ENCODE peak calls at places on chromosomes 3 and 15, in ten cellular contexts. V is M059J; A is fibroblast of lung; W is AG08395; Y is stimulated activated CD4-positive, alpha-beta T cell treated with anti-CD3 and anti-CD28 coated beads, Interleukin-4, amount 100 ng/mL, for 1 hour; B is head of caudate nucleus; L is T1000; R is left ventricle myocardium inferior; S is NCI-H2029 treated with DMSO at 0.1 percent for 48 hours; M is body of pancreas. X is an unnamed sample.

GRCh38 chr3:5384557-5384956 is 197.1 kb downstream of the EDEM1 start:
- DNase-seq in V (no peak), A (no peak), W (no peak), Y (no peak), B (no peak), L (no peak), R (no peak), S (no peak), M (no peak), X (no peak)

GRCh38 chr15:58985443-58985842 is 2.0 kb upstream of the RNF111 start:
- DNase-seq in V (no peak), A (no peak), W (peak), Y (no peak), B (no peak), L (no peak), R (peak), S (no peak), M (peak), X (no peak)

GRCh38 chr3:136899622-136900158 is 37.7 kb downstream of the NCK1 start:
- DNase-seq in V (peak), A (peak), W (no peak), Y (no peak), B (no peak), L (no peak), R (no peak), S (no peak), M (no peak), X (no peak)

GRCh38 chr3:69236808-69237707 is 114.7 kb upstream of the LMOD3 start:
- DNase-seq in V (no peak), A (no peak), W (no peak), Y (no peak), B (no peak), L (no peak), R (no peak), S (no peak), M (no peak), X (no peak)

GRCh38 chr3:46692566-46692983 is 904 bp downstream of the ALS2CL start:
- DNase-seq in V (peak), A (peak), W (no peak), Y (no peak), B (no peak), L (no peak), R (no peak), S (no peak), M (peak), X (peak)

GRCh38 chr3:46571684-46572083 is 5.6 kb upstream of the LRRC2 start:
- DNase-seq in V (no peak), A (no peak), W (no peak), Y (no peak), B (no peak), L (no peak), R (no peak), S (no peak), M (no peak), X (no peak)

GRCh38 chr3:126781889-126782491 is 78.0 kb downstream of the CHCHD6 start:
- DNase-seq in V (peak), A (peak), W (peak), Y (no peak), B (peak), L (no peak), R (no peak), S (no peak), M (no peak), X (no peak)

GRCh38 chr3:186132487-186132886 is 23.6 kb upstream of the ETV5 start:
- DNase-seq in V (no peak), A (no peak), W (no peak), Y (no peak), B (no peak), L (no peak), R (no peak), S (no peak), M (no peak), X (no peak)

GRCh38 chr3:146180376-146180775 is 19.4 kb upstream of the PLOD2 start:
- DNase-seq in V (no peak), A (no peak), W (no peak), Y (no peak), B (no peak), L (no peak), R (no peak), S (no peak), M (no peak), X (no peak)

GRCh38 chr3:195154793-195155535 is 116.0 kb downstream of the XXYLT1 start:
- DNase-seq in V (peak), A (peak), W (peak), Y (no peak), B (peak), L (peak), R (peak), S (peak), M (peak), X (no peak)

GRCh38 chr15:71279757-71280141 is 164.5 kb downstream of the THSD4 start:
- DNase-seq in V (no peak), A (no peak), W (no peak), Y (no peak), B (no peak), L (no peak), R (no peak), S (no peak), M (peak), X (no peak)

GRCh38 chr3:179149239-179149887 is 1.2 kb downstream of the PIK3CA start:
- DNase-seq in V (peak), A (peak), W (peak), Y (peak), B (peak), L (peak), R (no peak), S (peak), M (peak), X (peak)

GRCh38 chr3:127337911-127338531 is 50.2 kb upstream of the PRR20G start:
- DNase-seq in V (no peak), A (no peak), W (no peak), Y (no peak), B (peak), L (no peak), R (no peak), S (no peak), M (no peak), X (no peak)

GRCh38 chr3:100932491-100932890 is 60.7 kb downstream of the ABI3BP start:
- DNase-seq in V (no peak), A (peak), W (no peak), Y (no peak), B (no peak), L (no peak), R (no peak), S (no peak), M (no peak), X (no peak)

GRCh38 chr15:100733786-100734185 is 131.4 kb downstream of the ASB7 start:
- DNase-seq in V (peak), A (peak), W (peak), Y (no peak), B (no peak), L (no peak), R (no peak), S (no peak), M (no peak), X (no peak)

GRCh38 chr15:33031324-33031736 is 163.2 kb downstream of the FMN1 start:
- DNase-seq in V (peak), A (peak), W (peak), Y (no peak), B (no peak), L (no peak), R (no peak), S (no peak), M (peak), X (peak)

GRCh38 chr3:172142074-172143059 is 103.0 kb downstream of the FNDC3B start:
- DNase-seq in V (peak), A (peak), W (peak), Y (no peak), B (no peak), L (no peak), R (no peak), S (no peak), M (no peak), X (no peak)

GRCh38 chr15:27671794-27672438 is 427.2 kb downstream of the OCA2 start:
- DNase-seq in V (no peak), A (no peak), W (no peak), Y (no peak), B (peak), L (no peak), R (no peak), S (no peak), M (no peak), X (no peak)

GRCh38 chr15:74489518-74490338 is 28.8 kb upstream of the UBL7 start:
- DNase-seq in V (peak), A (peak), W (peak), Y (peak), B (peak), L (no peak), R (peak), S (no peak), M (peak), X (peak)

GRCh38 chr3:156668073-156668763 is 6.2 kb upstream of the TIPARP start:
- DNase-seq in V (no peak), A (peak), W (no peak), Y (no peak), B (no peak), L (no peak), R (no peak), S (peak), M (peak), X (no peak)

GRCh38 chr15:48641416-48641815 is 4.1 kb downstream of the FBN1 start:
- DNase-seq in V (peak), A (no peak), W (no peak), Y (no peak), B (peak), L (no peak), R (no peak), S (no peak), M (no peak), X (peak)

GRCh38 chr15:88250826-88251225 is 5.7 kb downstream of the NTRK3 start:
- DNase-seq in V (no peak), A (no peak), W (no peak), Y (no peak), B (no peak), L (no peak), R (no peak), S (no peak), M (no peak), X (no peak)

X was measured in SW480.